ENCODE peak calls at places on chromosomes 1 and 21, in eight cellular contexts. One of them, this sample, is unnamed.

GRCh38 chr1:161119017-161119378 is 1.1 kb downstream of the NIT1 start:
- DNase-seq in H9: peak; percentile 48
- DNase-seq in CD4-positive, alpha-beta T cell: no peak
- DNase-seq in CD8-positive, alpha-beta memory T cell: no peak
- DNase-seq in psoas muscle: peak; percentile 64
- DNase-seq in NT2/D1: no peak
- DNase-seq in breast epithelium: no peak
- DNase-seq in cardiac fibroblast: no peak
- DNase-seq in this sample: peak; percentile 72

GRCh38 chr1:99004270-99005141 is at the start of gene PLPPR5:
- DNase-seq in H9: peak; percentile 61
- DNase-seq in CD4-positive, alpha-beta T cell: peak; percentile 3
- DNase-seq in CD8-positive, alpha-beta memory T cell: no peak
- DNase-seq in psoas muscle: peak; percentile 46
- DNase-seq in NT2/D1: no peak
- DNase-seq in breast epithelium: no peak
- DNase-seq in cardiac fibroblast: peak; percentile 6
- DNase-seq in this sample: peak; percentile 43

GRCh38 chr1:68111804-68112436 is 61.5 kb upstream of the DIRAS3 start:
- DNase-seq in H9: no peak
- DNase-seq in CD4-positive, alpha-beta T cell: no peak
- DNase-seq in CD8-positive, alpha-beta memory T cell: no peak
- DNase-seq in psoas muscle: peak; percentile 85
- DNase-seq in NT2/D1: peak; percentile 35
- DNase-seq in breast epithelium: peak; percentile 72
- DNase-seq in cardiac fibroblast: peak; percentile 92
- DNase-seq in this sample: peak; percentile 79

GRCh38 chr1:40313958-40314720 is 2.9 kb downstream of the COL9A2 start:
- DNase-seq in H9: no peak
- DNase-seq in CD4-positive, alpha-beta T cell: no peak
- DNase-seq in CD8-positive, alpha-beta memory T cell: no peak
- DNase-seq in psoas muscle: no peak
- DNase-seq in NT2/D1: no peak
- DNase-seq in breast epithelium: no peak
- DNase-seq in cardiac fibroblast: no peak
- DNase-seq in this sample: no peak

GRCh38 chr1:39391741-39392679 is 99.4 kb upstream of the BMP8A start:
- DNase-seq in H9: no peak
- DNase-seq in CD4-positive, alpha-beta T cell: no peak
- DNase-seq in CD8-positive, alpha-beta memory T cell: no peak
- DNase-seq in psoas muscle: no peak
- DNase-seq in NT2/D1: no peak
- DNase-seq in breast epithelium: peak; percentile 34
- DNase-seq in cardiac fibroblast: peak; percentile 95
- DNase-seq in this sample: no peak

GRCh38 chr1:16607433-16607851 is 5.9 kb downstream of the NBPF1 start:
- DNase-seq in H9: peak; percentile 35
- DNase-seq in CD4-positive, alpha-beta T cell: no peak
- DNase-seq in CD8-positive, alpha-beta memory T cell: no peak
- DNase-seq in psoas muscle: no peak
- DNase-seq in NT2/D1: no peak
- DNase-seq in breast epithelium: no peak
- DNase-seq in cardiac fibroblast: no peak
- DNase-seq in this sample: no peak

GRCh38 chr1:181131255-181131901 is 42.9 kb downstream of the IER5 start:
- DNase-seq in H9: no peak
- DNase-seq in CD4-positive, alpha-beta T cell: no peak
- DNase-seq in CD8-positive, alpha-beta memory T cell: no peak
- DNase-seq in psoas muscle: no peak
- DNase-seq in NT2/D1: no peak
- DNase-seq in breast epithelium: no peak
- DNase-seq in cardiac fibroblast: no peak
- DNase-seq in this sample: no peak

GRCh38 chr21:44395260-44395659 is 41.8 kb downstream of the TRPM2 start:
- DNase-seq in H9: no peak
- DNase-seq in CD4-positive, alpha-beta T cell: no peak
- DNase-seq in CD8-positive, alpha-beta memory T cell: no peak
- DNase-seq in psoas muscle: no peak
- DNase-seq in NT2/D1: no peak
- DNase-seq in breast epithelium: no peak
- DNase-seq in cardiac fibroblast: no peak
- DNase-seq in this sample: no peak

GRCh38 chr1:189899686-189900495 is 577.8 kb downstream of the BRINP3 start:
- DNase-seq in H9: peak; percentile 31
- DNase-seq in CD4-positive, alpha-beta T cell: no peak
- DNase-seq in CD8-positive, alpha-beta memory T cell: no peak
- DNase-seq in psoas muscle: no peak
- DNase-seq in NT2/D1: peak; percentile 28
- DNase-seq in breast epithelium: no peak
- DNase-seq in cardiac fibroblast: no peak
- DNase-seq in this sample: no peak

GRCh38 chr1:48048064-48048463 is 50.9 kb upstream of the TRABD2B start:
- DNase-seq in H9: no peak
- DNase-seq in CD4-positive, alpha-beta T cell: no peak
- DNase-seq in CD8-positive, alpha-beta memory T cell: no peak
- DNase-seq in psoas muscle: no peak
- DNase-seq in NT2/D1: no peak
- DNase-seq in breast epithelium: no peak
- DNase-seq in cardiac fibroblast: peak; percentile 70
- DNase-seq in this sample: no peak

GRCh38 chr21:45093064-45093532 is 18.7 kb downstream of the ADARB1 start:
- DNase-seq in H9: no peak
- DNase-seq in CD4-positive, alpha-beta T cell: no peak
- DNase-seq in CD8-positive, alpha-beta memory T cell: no peak
- DNase-seq in psoas muscle: peak; percentile 79
- DNase-seq in NT2/D1: no peak
- DNase-seq in breast epithelium: no peak
- DNase-seq in cardiac fibroblast: no peak
- DNase-seq in this sample: peak; percentile 79

GRCh38 chr1:31745071-31745897 is 18.9 kb downstream of the ADGRB2 start:
- DNase-seq in H9: peak; percentile 83
- DNase-seq in CD4-positive, alpha-beta T cell: no peak
- DNase-seq in CD8-positive, alpha-beta memory T cell: peak; percentile 27
- DNase-seq in psoas muscle: peak; percentile 78
- DNase-seq in NT2/D1: no peak
- DNase-seq in breast epithelium: peak; percentile 38
- DNase-seq in cardiac fibroblast: peak; percentile 71
- DNase-seq in this sample: no peak

GRCh38 chr1:205226868-205227583 is 720 bp upstream of the TMCC2 start:
- DNase-seq in H9: no peak
- DNase-seq in CD4-positive, alpha-beta T cell: no peak
- DNase-seq in CD8-positive, alpha-beta memory T cell: no peak
- DNase-seq in psoas muscle: no peak
- DNase-seq in NT2/D1: no peak
- DNase-seq in breast epithelium: no peak
- DNase-seq in cardiac fibroblast: peak; percentile 55
- DNase-seq in this sample: no peak

GRCh38 chr1:220803401-220804201 is 16.9 kb downstream of the MTARC1 start:
- DNase-seq in H9: no peak
- DNase-seq in CD4-positive, alpha-beta T cell: no peak
- DNase-seq in CD8-positive, alpha-beta memory T cell: no peak
- DNase-seq in psoas muscle: no peak
- DNase-seq in NT2/D1: no peak
- DNase-seq in breast epithelium: no peak
- DNase-seq in cardiac fibroblast: peak; percentile 63
- DNase-seq in this sample: no peak

GRCh38 chr1:168623003-168623828 is 46.8 kb downstream of the XCL1 start:
- DNase-seq in H9: no peak
- DNase-seq in CD4-positive, alpha-beta T cell: no peak
- DNase-seq in CD8-positive, alpha-beta memory T cell: no peak
- DNase-seq in psoas muscle: peak; percentile 78
- DNase-seq in NT2/D1: no peak
- DNase-seq in breast epithelium: no peak
- DNase-seq in cardiac fibroblast: peak; percentile 77
- DNase-seq in this sample: no peak

GRCh38 chr1:85573348-85573747 is 7.2 kb upstream of the CCN1 start:
- DNase-seq in H9: no peak
- DNase-seq in CD4-positive, alpha-beta T cell: no peak
- DNase-seq in CD8-positive, alpha-beta memory T cell: no peak
- DNase-seq in psoas muscle: no peak
- DNase-seq in NT2/D1: no peak
- DNase-seq in breast epithelium: no peak
- DNase-seq in cardiac fibroblast: no peak
- DNase-seq in this sample: no peak

GRCh38 chr1:183244466-183244865 is 58.4 kb downstream of the LAMC2 start:
- DNase-seq in H9: no peak
- DNase-seq in CD4-positive, alpha-beta T cell: no peak
- DNase-seq in CD8-positive, alpha-beta memory T cell: no peak
- DNase-seq in psoas muscle: peak; percentile 92
- DNase-seq in NT2/D1: no peak
- DNase-seq in breast epithelium: peak; percentile 45
- DNase-seq in cardiac fibroblast: peak; percentile 97
- DNase-seq in this sample: peak; percentile 84

GRCh38 chr1:108051625-108052382 is 86.8 kb upstream of the VAV3 start:
- DNase-seq in H9: no peak
- DNase-seq in CD4-positive, alpha-beta T cell: no peak
- DNase-seq in CD8-positive, alpha-beta memory T cell: no peak
- DNase-seq in psoas muscle: no peak
- DNase-seq in NT2/D1: no peak
- DNase-seq in breast epithelium: no peak
- DNase-seq in cardiac fibroblast: no peak
- DNase-seq in this sample: no peak

GRCh38 chr21:9753943-9754342 is 767.4 kb upstream of the TPTE start:
- DNase-seq in H9: no peak
- DNase-seq in CD4-positive, alpha-beta T cell: no peak
- DNase-seq in CD8-positive, alpha-beta memory T cell: no peak
- DNase-seq in psoas muscle: no peak
- DNase-seq in NT2/D1: no peak
- DNase-seq in breast epithelium: no peak
- DNase-seq in cardiac fibroblast: no peak
- DNase-seq in this sample: no peak

GRCh38 chr21:42343101-42343500 is 7.7 kb downstream of the TFF2 start:
- DNase-seq in H9: peak; percentile 15
- DNase-seq in CD4-positive, alpha-beta T cell: no peak
- DNase-seq in CD8-positive, alpha-beta memory T cell: no peak
- DNase-seq in psoas muscle: no peak
- DNase-seq in NT2/D1: no peak
- DNase-seq in breast epithelium: no peak
- DNase-seq in cardiac fibroblast: no peak
- DNase-seq in this sample: no peak

GRCh38 chr1:60959701-60960100 is 122.7 kb upstream of the NFIA start:
- DNase-seq in H9: no peak
- DNase-seq in CD4-positive, alpha-beta T cell: no peak
- DNase-seq in CD8-positive, alpha-beta memory T cell: no peak
- DNase-seq in psoas muscle: no peak
- DNase-seq in NT2/D1: no peak
- DNase-seq in breast epithelium: no peak
- DNase-seq in cardiac fibroblast: no peak
- DNase-seq in this sample: no peak

GRCh38 chr1:244318512-244318911 is 133.2 kb downstream of the ADSS2 start:
- DNase-seq in H9: no peak
- DNase-seq in CD4-positive, alpha-beta T cell: no peak
- DNase-seq in CD8-positive, alpha-beta memory T cell: no peak
- DNase-seq in psoas muscle: no peak
- DNase-seq in NT2/D1: no peak
- DNase-seq in breast epithelium: no peak
- DNase-seq in cardiac fibroblast: no peak
- DNase-seq in this sample: no peak

GRCh38 chr1:60132985-60133673 is 59.6 kb upstream of the C1orf87 start:
- DNase-seq in H9: no peak
- DNase-seq in CD4-positive, alpha-beta T cell: no peak
- DNase-seq in CD8-positive, alpha-beta memory T cell: no peak
- DNase-seq in psoas muscle: no peak
- DNase-seq in NT2/D1: no peak
- DNase-seq in breast epithelium: no peak
- DNase-seq in cardiac fibroblast: peak; percentile 88
- DNase-seq in this sample: no peak

GRCh38 chr1:157992031-157992568 is 1.3 kb upstream of the KIRREL1 start:
- DNase-seq in H9: peak; percentile 73
- DNase-seq in CD4-positive, alpha-beta T cell: peak; percentile 5
- DNase-seq in CD8-positive, alpha-beta memory T cell: peak; percentile 8
- DNase-seq in psoas muscle: peak; percentile 82
- DNase-seq in NT2/D1: peak; percentile 70
- DNase-seq in breast epithelium: peak; percentile 63
- DNase-seq in cardiac fibroblast: peak; percentile 77
- DNase-seq in this sample: no peak

GRCh38 chr1:9192578-9192977 is 42.0 kb upstream of the H6PD start:
- DNase-seq in H9: no peak
- DNase-seq in CD4-positive, alpha-beta T cell: no peak
- DNase-seq in CD8-positive, alpha-beta memory T cell: no peak
- DNase-seq in psoas muscle: no peak
- DNase-seq in NT2/D1: no peak
- DNase-seq in breast epithelium: no peak
- DNase-seq in cardiac fibroblast: no peak
- DNase-seq in this sample: no peak

GRCh38 chr1:36099681-36100341 is 11.1 kb downstream of the ADPRS start:
- DNase-seq in H9: peak; percentile 89
- DNase-seq in CD4-positive, alpha-beta T cell: peak; percentile 61
- DNase-seq in CD8-positive, alpha-beta memory T cell: peak; percentile 64
- DNase-seq in psoas muscle: peak; percentile 89
- DNase-seq in NT2/D1: peak; percentile 84
- DNase-seq in breast epithelium: peak; percentile 64
- DNase-seq in cardiac fibroblast: peak; percentile 78
- DNase-seq in this sample: peak; percentile 88

GRCh38 chr1:23057301-23057700 is 38.0 kb downstream of the KDM1A start:
- DNase-seq in H9: no peak
- DNase-seq in CD4-positive, alpha-beta T cell: no peak
- DNase-seq in CD8-positive, alpha-beta memory T cell: no peak
- DNase-seq in psoas muscle: no peak
- DNase-seq in NT2/D1: no peak
- DNase-seq in breast epithelium: no peak
- DNase-seq in cardiac fibroblast: no peak
- DNase-seq in this sample: no peak

GRCh38 chr1:57307382-57307781 is 116.5 kb downstream of the DAB1 start:
- DNase-seq in H9: peak; percentile 96
- DNase-seq in CD4-positive, alpha-beta T cell: peak; percentile 54
- DNase-seq in CD8-positive, alpha-beta memory T cell: peak; percentile 51
- DNase-seq in psoas muscle: no peak
- DNase-seq in NT2/D1: peak; percentile 57
- DNase-seq in breast epithelium: no peak
- DNase-seq in cardiac fibroblast: no peak
- DNase-seq in this sample: no peak

GRCh38 chr1:1004780-1005697 is 5.1 kb upstream of the HES4 start:
- DNase-seq in H9: peak; percentile 50
- DNase-seq in CD4-positive, alpha-beta T cell: no peak
- DNase-seq in CD8-positive, alpha-beta memory T cell: no peak
- DNase-seq in psoas muscle: peak; percentile 67
- DNase-seq in NT2/D1: no peak
- DNase-seq in breast epithelium: no peak
- DNase-seq in cardiac fibroblast: no peak
- DNase-seq in this sample: peak; percentile 64

GRCh38 chr1:113784104-113784779 is 25.0 kb upstream of the PHTF1 start:
- DNase-seq in H9: no peak
- DNase-seq in CD4-positive, alpha-beta T cell: no peak
- DNase-seq in CD8-positive, alpha-beta memory T cell: no peak
- DNase-seq in psoas muscle: no peak
- DNase-seq in NT2/D1: no peak
- DNase-seq in breast epithelium: no peak
- DNase-seq in cardiac fibroblast: no peak
- DNase-seq in this sample: no peak

GRCh38 chr1:235892734-235893413 is 26.2 kb upstream of the LYST start:
- DNase-seq in H9: no peak
- DNase-seq in CD4-positive, alpha-beta T cell: no peak
- DNase-seq in CD8-positive, alpha-beta memory T cell: no peak
- DNase-seq in psoas muscle: no peak
- DNase-seq in NT2/D1: no peak
- DNase-seq in breast epithelium: no peak
- DNase-seq in cardiac fibroblast: no peak
- DNase-seq in this sample: no peak

GRCh38 chr1:10734900-10735602 is 61.4 kb downstream of the CASZ1 start:
- DNase-seq in H9: no peak
- DNase-seq in CD4-positive, alpha-beta T cell: no peak
- DNase-seq in CD8-positive, alpha-beta memory T cell: no peak
- DNase-seq in psoas muscle: no peak
- DNase-seq in NT2/D1: no peak
- DNase-seq in breast epithelium: no peak
- DNase-seq in cardiac fibroblast: no peak
- DNase-seq in this sample: peak; percentile 61

GRCh38 chr21:23952269-23952668 is 1655.0 kb downstream of the MRPL39 start:
- DNase-seq in H9: no peak
- DNase-seq in CD4-positive, alpha-beta T cell: no peak
- DNase-seq in CD8-positive, alpha-beta memory T cell: no peak
- DNase-seq in psoas muscle: no peak
- DNase-seq in NT2/D1: no peak
- DNase-seq in breast epithelium: no peak
- DNase-seq in cardiac fibroblast: no peak
- DNase-seq in this sample: no peak

GRCh38 chr1:205593532-205593931 is 38.3 kb downstream of the ELK4 start:
- DNase-seq in H9: no peak
- DNase-seq in CD4-positive, alpha-beta T cell: no peak
- DNase-seq in CD8-positive, alpha-beta memory T cell: no peak
- DNase-seq in psoas muscle: no peak
- DNase-seq in NT2/D1: no peak
- DNase-seq in breast epithelium: no peak
- DNase-seq in cardiac fibroblast: no peak
- DNase-seq in this sample: no peak

This sample was measured in Right ventricle myocardium inferior.